ENCODE peak calls at places on chromosomes 5 and 9, in nine cellular contexts. D, B, I, S, K, Q, J, L and U are unnamed samples.

GRCh38 chr5:10863763-10864383 is 102.8 kb upstream of the DAP start:
- DNase-seq in D (no peak), B (peak), I (peak), S (peak), K (peak), Q (peak), J (peak), L (peak), U (peak)

GRCh38 chr5:150993836-150994412 is 26.5 kb upstream of the GPX3 start:
- DNase-seq in D (no peak), B (no peak), I (no peak), S (no peak), K (no peak), Q (no peak), J (no peak), L (no peak), U (no peak)

GRCh38 chr5:165209101-165209727 is 1703.8 kb downstream of the MAT2B start:
- DNase-seq in D (no peak), B (no peak), I (no peak), S (no peak), K (no peak), Q (no peak), J (peak), L (no peak), U (no peak)

GRCh38 chr5:178430187-178431062 is 159.8 kb downstream of the COL23A1 start:
- DNase-seq in D (peak), B (no peak), I (no peak), S (peak), K (no peak), Q (no peak), J (no peak), L (no peak), U (peak)

GRCh38 chr5:170546257-170546656 is 42.4 kb downstream of the KCNIP1 start:
- DNase-seq in D (no peak), B (no peak), I (peak), S (no peak), K (no peak), Q (peak), J (no peak), L (no peak), U (no peak)

GRCh38 chr5:147892696-147893296 is 13.5 kb downstream of the C5orf46 start:
- DNase-seq in D (no peak), B (no peak), I (no peak), S (peak), K (no peak), Q (no peak), J (no peak), L (no peak), U (peak)

GRCh38 chr5:178793156-178793555 is 62.7 kb upstream of the ZNF354A start:
- DNase-seq in D (no peak), B (no peak), I (no peak), S (no peak), K (no peak), Q (no peak), J (no peak), L (peak), U (no peak)

GRCh38 chr5:151148583-151148982 is 9.0 kb downstream of the ANXA6 start:
- DNase-seq in D (no peak), B (no peak), I (no peak), S (no peak), K (no peak), Q (no peak), J (no peak), L (no peak), U (no peak)

GRCh38 chr9:112048924-112049785 is 125.9 kb downstream of the SUSD1 start:
- DNase-seq in D (no peak), B (no peak), I (no peak), S (no peak), K (no peak), Q (no peak), J (no peak), L (peak), U (no peak)

GRCh38 chr5:171207256-171207866 is 101.7 kb upstream of the TLX3 start:
- DNase-seq in D (no peak), B (peak), I (no peak), S (no peak), K (no peak), Q (no peak), J (peak), L (peak), U (no peak)

GRCh38 chr5:914612-915011 is 21.9 kb downstream of the TRIP13 start:
- DNase-seq in D (no peak), B (no peak), I (no peak), S (no peak), K (no peak), Q (no peak), J (no peak), L (no peak), U (no peak)

GRCh38 chr5:97501965-97502305 is 318.9 kb upstream of the RIOK2 start:
- DNase-seq in D (no peak), B (no peak), I (no peak), S (no peak), K (no peak), Q (no peak), J (no peak), L (no peak), U (no peak)

GRCh38 chr5:160001457-160001856 is 7.5 kb upstream of the TTC1 start:
- DNase-seq in D (no peak), B (no peak), I (no peak), S (no peak), K (no peak), Q (no peak), J (no peak), L (no peak), U (no peak)

GRCh38 chr5:110258460-110258859 is 468.0 kb downstream of the TMEM232 start:
- DNase-seq in D (no peak), B (no peak), I (no peak), S (no peak), K (no peak), Q (no peak), J (no peak), L (no peak), U (no peak)

GRCh38 chr5:14458414-14458813 is 123.2 kb upstream of the OTULINL start:
- DNase-seq in D (no peak), B (no peak), I (no peak), S (no peak), K (no peak), Q (no peak), J (no peak), L (no peak), U (no peak)